ENCODE peak calls at places on chromosomes 4 and X, in six cellular contexts. S, O, V, U, Q and N are unnamed samples.

GRCh38 chrX:124737771-124738170 is 391.4 kb downstream of the SH2D1A start:
- DNase-seq in S (no peak), O (no peak), V (no peak), U (no peak), Q (no peak), N (no peak)

GRCh38 chrX:145881175-145881867 is 63.7 kb downstream of the SLITRK2 start:
- DNase-seq in S (no peak), O (no peak), V (no peak), U (no peak), Q (no peak), N (no peak)

GRCh38 chr4:153099391-153100140 is 104.7 kb upstream of the TRIM2 start:
- DNase-seq in S (no peak), O (no peak), V (no peak), U (no peak), Q (no peak), N (no peak)

GRCh38 chr4:15947684-15948083 is 9.1 kb upstream of the FGFBP1 start:
- DNase-seq in S (no peak), O (no peak), V (no peak), U (no peak), Q (no peak), N (no peak)

GRCh38 chr4:73170518-73171198 is 87.9 kb downstream of the ANKRD17 start:
- DNase-seq in S (no peak), O (no peak), V (no peak), U (no peak), Q (no peak), N (no peak)

GRCh38 chr4:148015058-148015457 is 283.2 kb downstream of the ARHGAP10 start:
- DNase-seq in S (no peak), O (no peak), V (no peak), U (no peak), Q (no peak), N (no peak)

GRCh38 chrX:28124416-28124815 is 143.2 kb upstream of the DCAF8L1 start:
- DNase-seq in S (no peak), O (no peak), V (no peak), U (no peak), Q (no peak), N (no peak)

GRCh38 chr4:8821151-8821950 is 50.3 kb downstream of the HMX1 start:
- DNase-seq in S (peak; percentile 9), O (no peak), V (peak; percentile 31), U (peak; percentile 20), Q (no peak), N (peak; percentile 7)

GRCh38 chrX:9785944-9786741 is at the start of gene SHROOM2:
- DNase-seq in S (no peak), O (peak; percentile 29), V (no peak), U (no peak), Q (no peak), N (peak; percentile 28)

GRCh38 chrX:114985967-114986592 is 31.3 kb downstream of the IL13RA2 start:
- DNase-seq in S (no peak), O (no peak), V (no peak), U (no peak), Q (no peak), N (no peak)

GRCh38 chrX:123833387-123833786 is 26.5 kb upstream of the XIAP start:
- DNase-seq in S (peak; percentile 25), O (peak; percentile 67), V (no peak), U (no peak), Q (peak; percentile 60), N (peak; percentile 55)

GRCh38 chrX:352181-352580 is 33.6 kb upstream of the GTPBP6 start:
- DNase-seq in S (no peak), O (no peak), V (peak; percentile 47), U (no peak), Q (no peak), N (no peak)

GRCh38 chr4:8350841-8351461 is 81.4 kb downstream of the HTRA3 start:
- DNase-seq in S (no peak), O (no peak), V (peak; percentile 45), U (peak; percentile 29), Q (no peak), N (no peak)

GRCh38 chr4:153154010-153154975 is 50.0 kb upstream of the TRIM2 start:
- DNase-seq in S (no peak), O (no peak), V (no peak), U (no peak), Q (no peak), N (no peak)

GRCh38 chr4:77600521-77601451 is 4.8 kb upstream of the CXCL13 start:
- DNase-seq in S (no peak), O (peak; percentile 43), V (no peak), U (no peak), Q (peak; percentile 28), N (peak; percentile 52)

GRCh38 chr4:81257021-81257420 is 42.0 kb upstream of the PRKG2 start:
- DNase-seq in S (no peak), O (no peak), V (no peak), U (no peak), Q (no peak), N (no peak)

GRCh38 chrX:39310925-39311324 is 509.7 kb downstream of the MID1IP1 start:
- DNase-seq in S (no peak), O (no peak), V (no peak), U (no peak), Q (no peak), N (no peak)

GRCh38 chr4:1246111-1246881 is 2.6 kb downstream of the CTBP1 start:
- DNase-seq in S (peak; percentile 34), O (peak; percentile 70), V (peak; percentile 66), U (peak; percentile 76), Q (no peak), N (peak; percentile 18)

GRCh38 chr4:188691811-188692210 is 552.6 kb downstream of the TRIML1 start:
- DNase-seq in S (no peak), O (no peak), V (no peak), U (no peak), Q (no peak), N (no peak)

DNA sequence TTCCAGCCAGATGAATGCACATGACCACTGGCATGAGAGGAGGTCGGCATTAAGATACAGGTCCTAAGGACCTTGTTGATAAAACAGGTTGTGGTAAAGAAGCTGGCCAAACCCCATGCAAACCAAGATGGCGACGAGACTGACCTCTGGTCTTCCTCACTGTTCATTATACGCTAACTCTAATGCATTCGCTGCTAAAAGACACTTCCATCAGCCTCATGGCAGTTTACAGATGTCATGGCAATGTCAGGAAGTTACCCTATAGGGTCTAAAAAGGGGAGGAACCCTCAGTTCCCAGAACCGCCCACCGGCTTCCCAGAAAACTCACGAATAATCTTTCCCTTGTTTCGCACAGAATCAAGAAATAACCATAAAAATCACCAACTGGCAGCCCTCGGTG is 182.4 kb downstream of the DHRSX start:
- DNase-seq in S (no peak), O (no peak), V (no peak), U (no peak), Q (no peak), N (no peak)
- H3K4me1 ChIP-seq in S (no peaks in the 10 kb centered on the region), O (no peaks in the 10 kb centered on the region), V (no peaks in the 10 kb centered on the region), U (peaks cover 17% of the 10 kb centered on the region), Q (peaks cover 63% of the 10 kb centered on the region), N (no peaks in the 10 kb centered on the region)

DNA sequence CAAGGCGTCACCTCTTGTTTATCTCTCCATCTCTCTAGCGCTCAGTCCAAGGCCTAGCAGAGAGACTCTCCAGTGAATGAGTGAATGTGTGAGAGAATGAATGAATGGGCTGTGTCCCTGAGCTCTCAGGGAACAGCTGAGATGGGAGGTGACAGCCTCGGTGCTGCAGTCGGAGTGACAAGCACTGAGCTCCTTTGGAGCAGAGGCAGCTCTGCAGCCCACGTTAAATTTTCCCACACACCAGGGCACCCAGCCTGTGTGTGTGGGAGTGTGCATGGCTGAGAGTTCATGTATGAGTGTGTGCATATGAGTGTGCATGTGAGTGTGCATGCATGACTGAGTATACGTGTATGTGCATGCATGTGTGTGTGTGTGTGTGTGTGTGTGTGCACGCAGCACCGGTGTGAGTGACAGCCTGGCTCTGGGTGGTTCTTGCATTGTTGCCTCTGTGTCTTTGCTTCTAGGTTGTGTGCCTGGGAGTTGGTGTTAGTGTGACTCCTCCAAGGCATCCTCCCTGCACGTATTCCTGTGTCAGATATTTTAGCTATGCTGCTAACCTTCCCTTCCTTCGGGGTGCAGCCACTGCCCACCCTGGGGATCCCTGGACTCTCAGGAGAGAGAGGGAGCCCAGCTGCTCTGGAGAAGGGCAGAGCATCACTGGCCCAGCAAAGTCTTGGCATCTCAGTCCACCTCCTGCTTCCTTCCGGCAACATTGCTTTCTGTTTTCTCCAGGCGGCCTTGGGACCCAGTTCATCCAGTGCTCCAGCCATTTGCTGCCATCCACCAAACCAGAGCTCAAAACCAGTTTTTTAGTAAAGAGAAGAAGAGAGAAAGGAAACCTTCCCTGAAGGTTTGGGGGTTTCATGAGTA is 98.6 kb downstream of the PPP2R2C start:
- DNase-seq in S (no peak), O (no peak), V (no peak), U (no peak), Q (no peak), N (no peak)
- H3K27ac ChIP-seq in S (no peak overlapping the region), O (no peak overlapping the region), V (no peak overlapping the region), U (no peak overlapping the region), Q (no peak overlapping the region), N (no peak overlapping the region)

DNA sequence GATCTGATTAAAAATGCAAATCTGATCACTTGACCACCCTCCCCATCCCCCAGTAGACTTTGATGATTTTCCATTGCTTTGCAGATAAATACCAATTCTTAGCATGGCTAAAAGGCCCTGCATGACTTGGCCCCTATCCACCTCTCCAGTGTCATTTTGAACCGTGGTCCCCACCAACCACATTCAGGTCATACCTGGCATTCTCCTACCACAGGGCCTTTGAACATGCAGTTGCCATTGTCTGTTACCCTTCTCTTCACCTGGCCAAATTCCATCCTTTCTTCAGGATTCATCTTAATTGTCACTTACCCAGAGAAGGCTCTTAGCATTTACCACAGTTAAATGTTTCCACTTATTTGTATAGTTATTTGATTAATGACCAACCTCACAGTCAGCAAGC is 36.9 kb upstream of the RELL1 start:
- DNase-seq in S (no peak), O (no peak), V (no peak), U (no peak), Q (no peak), N (no peak)
- TF ChIP-seq CTCF in S (no peak), O (no peak), V (no peak), U (no peak), Q (no peak), N (no peak)

DNA sequence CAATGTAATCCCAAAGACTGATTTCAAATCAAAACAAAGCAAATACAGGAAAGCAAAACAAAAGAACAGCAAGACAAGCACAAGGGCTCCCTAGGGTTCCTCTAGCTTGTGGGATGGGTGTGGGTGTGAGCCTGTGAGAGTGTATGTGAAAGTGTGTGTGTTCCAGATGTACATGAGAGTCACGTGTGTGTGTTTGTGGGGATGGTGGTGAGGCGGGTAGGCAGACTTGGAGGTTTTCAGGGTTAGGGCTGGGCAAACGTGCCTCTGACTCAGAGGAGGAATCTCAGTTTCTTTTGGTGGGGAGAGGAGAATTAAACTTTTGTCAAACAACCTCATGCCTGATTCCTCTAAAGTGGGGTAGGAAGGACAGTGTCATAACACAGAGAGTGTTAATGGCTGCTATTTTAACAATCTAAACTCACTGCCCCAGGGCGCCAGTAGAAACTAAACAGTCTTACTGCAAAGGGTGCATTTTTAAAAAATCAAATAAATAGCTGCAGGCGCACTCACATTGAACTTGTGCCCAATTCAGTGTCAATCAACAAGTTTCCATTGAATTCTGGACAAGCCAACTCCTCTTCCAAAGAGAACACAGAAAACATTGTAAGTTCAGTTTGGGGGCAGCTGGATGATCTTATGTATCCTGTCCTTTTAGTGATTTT is 51.8 kb downstream of the CHRDL1 start:
- DNase-seq in S (no peak), O (no peak), V (no peak), U (no peak), Q (no peak), N (no peak)
- H3K4me1 ChIP-seq in S (no peaks in the 10 kb centered on the region), O (no peaks in the 10 kb centered on the region), V (no peaks in the 10 kb centered on the region), U (no peaks in the 10 kb centered on the region), Q (no peaks in the 10 kb centered on the region), N (no peaks in the 10 kb centered on the region)

GRCh38 chr4:30743897-30744296 is 23.7 kb downstream of the PCDH7 start:
- DNase-seq in S (no peak), O (no peak), V (no peak), U (no peak), Q (no peak), N (no peak)
- H3K27ac ChIP-seq in S (no peak overlapping the region), O (no peak overlapping the region), V (peak overlapping the region; percentile 17), U (no peak overlapping the region), Q (no peak overlapping the region), N (no peak overlapping the region)